ENCODE peak calls at places on chromosomes 5 and 9, in five cellular contexts. One of them, this sample, is unnamed.

GRCh38 chr9:91159664-91160121 is 202.0 kb downstream of the AUH start:
- DNase-seq in sigmoid colon: peak; percentile 82
- DNase-seq in BJ: no peak
- DNase-seq in heart left ventricle: peak; percentile 64
- DNase-seq in brain microvascular endothelial cell: no peak
- DNase-seq in this sample: no peak

GRCh38 chr9:125428060-125428481 is 166.4 kb downstream of the GAPVD1 start:
- DNase-seq in brain microvascular endothelial cell: no peak
- DNase-seq in heart left ventricle: no peak
- DNase-seq in BJ: no peak
- DNase-seq in sigmoid colon: no peak
- DNase-seq in this sample: peak; percentile 79

GRCh38 chr9:89363311-89363670 is 45.0 kb downstream of the SECISBP2 start:
- DNase-seq in BJ: no peak
- DNase-seq in heart left ventricle: peak; percentile 11
- DNase-seq in sigmoid colon: no peak
- DNase-seq in brain microvascular endothelial cell: no peak
- DNase-seq in this sample: no peak

GRCh38 chr5:171433952-171434676 is 14.7 kb downstream of the FGF18 start:
- DNase-seq in BJ: no peak
- DNase-seq in heart left ventricle: no peak
- DNase-seq in sigmoid colon: no peak
- DNase-seq in brain microvascular endothelial cell: no peak
- DNase-seq in this sample: no peak

GRCh38 chr5:89313804-89314588 is 431.0 kb upstream of the MEF2C start:
- DNase-seq in heart left ventricle: no peak
- DNase-seq in sigmoid colon: no peak
- DNase-seq in BJ: peak; percentile 55
- DNase-seq in brain microvascular endothelial cell: peak; percentile 93
- DNase-seq in this sample: no peak

GRCh38 chr9:132472199-132472598 is 62.2 kb downstream of the CFAP77 start:
- DNase-seq in sigmoid colon: no peak
- DNase-seq in heart left ventricle: no peak
- DNase-seq in BJ: no peak
- DNase-seq in brain microvascular endothelial cell: no peak
- DNase-seq in this sample: no peak

GRCh38 chr5:113510836-113511451 is 2.5 kb upstream of the YTHDC2 start:
- DNase-seq in BJ: no peak
- DNase-seq in brain microvascular endothelial cell: no peak
- DNase-seq in sigmoid colon: no peak
- DNase-seq in heart left ventricle: no peak
- DNase-seq in this sample: no peak

GRCh38 chr9:125190371-125190801 is 783 bp upstream of the PPP6C start:
- DNase-seq in BJ: no peak
- DNase-seq in heart left ventricle: no peak
- DNase-seq in sigmoid colon: no peak
- DNase-seq in brain microvascular endothelial cell: no peak
- DNase-seq in this sample: no peak

GRCh38 chr9:4792054-4792571 is 631 bp upstream of the RCL1 start:
- DNase-seq in BJ: no peak
- DNase-seq in heart left ventricle: no peak
- DNase-seq in sigmoid colon: no peak
- DNase-seq in brain microvascular endothelial cell: no peak
- DNase-seq in this sample: no peak

GRCh38 chr5:167587768-167588167 is 703.7 kb upstream of the WWC1 start:
- DNase-seq in sigmoid colon: no peak
- DNase-seq in heart left ventricle: no peak
- DNase-seq in brain microvascular endothelial cell: peak; percentile 42
- DNase-seq in BJ: no peak
- DNase-seq in this sample: peak; percentile 60

GRCh38 chr5:111231053-111231586 is 6.9 kb downstream of the CAMK4 start:
- DNase-seq in brain microvascular endothelial cell: no peak
- DNase-seq in sigmoid colon: no peak
- DNase-seq in BJ: no peak
- DNase-seq in heart left ventricle: no peak
- DNase-seq in this sample: no peak

GRCh38 chr5:53262348-53262970 is 152.9 kb upstream of the MOCS2 start:
- DNase-seq in sigmoid colon: no peak
- DNase-seq in BJ: no peak
- DNase-seq in brain microvascular endothelial cell: peak; percentile 63
- DNase-seq in heart left ventricle: no peak
- DNase-seq in this sample: no peak

GRCh38 chr9:20659474-20659962 is 24.5 kb upstream of the FOCAD start:
- DNase-seq in brain microvascular endothelial cell: no peak
- DNase-seq in heart left ventricle: no peak
- DNase-seq in sigmoid colon: no peak
- DNase-seq in BJ: no peak
- DNase-seq in this sample: no peak

GRCh38 chr9:15936316-15936869 is 383.6 kb downstream of the CCDC171 start:
- DNase-seq in heart left ventricle: peak; percentile 29
- DNase-seq in brain microvascular endothelial cell: peak; percentile 47
- DNase-seq in BJ: peak; percentile 65
- DNase-seq in sigmoid colon: no peak
- DNase-seq in this sample: no peak

GRCh38 chr9:97487107-97487506 is 14.4 kb upstream of the TMOD1 start:
- DNase-seq in brain microvascular endothelial cell: no peak
- DNase-seq in heart left ventricle: no peak
- DNase-seq in sigmoid colon: no peak
- DNase-seq in BJ: no peak
- DNase-seq in this sample: no peak

GRCh38 chr9:124511426-124511840 is 4.2 kb upstream of the NR5A1 start:
- DNase-seq in sigmoid colon: no peak
- DNase-seq in heart left ventricle: no peak
- DNase-seq in brain microvascular endothelial cell: no peak
- DNase-seq in BJ: no peak
- DNase-seq in this sample: peak; percentile 62

GRCh38 chr5:177454397-177455035 is 7.9 kb downstream of the PRR7 start:
- DNase-seq in sigmoid colon: peak; percentile 95
- DNase-seq in BJ: no peak
- DNase-seq in heart left ventricle: peak; percentile 92
- DNase-seq in brain microvascular endothelial cell: peak; percentile 85
- DNase-seq in this sample: peak; percentile 83

GRCh38 chr5:1905108-1905507 is 22.4 kb upstream of the IRX4 start:
- DNase-seq in sigmoid colon: no peak
- DNase-seq in heart left ventricle: no peak
- DNase-seq in brain microvascular endothelial cell: no peak
- DNase-seq in BJ: no peak
- DNase-seq in this sample: no peak

GRCh38 chr5:109486200-109486804 is 76.5 kb upstream of the PJA2 start:
- DNase-seq in heart left ventricle: peak; percentile 24
- DNase-seq in brain microvascular endothelial cell: no peak
- DNase-seq in sigmoid colon: no peak
- DNase-seq in BJ: no peak
- DNase-seq in this sample: no peak

GRCh38 chr5:141094481-141095262 is at the start of gene PCDHB2:
- DNase-seq in brain microvascular endothelial cell: no peak
- DNase-seq in heart left ventricle: no peak
- DNase-seq in sigmoid colon: no peak
- DNase-seq in BJ: no peak
- DNase-seq in this sample: peak; percentile 83

GRCh38 chr5:146076028-146076427 is 29.3 kb downstream of the PLAC8L1 start:
- DNase-seq in BJ: no peak
- DNase-seq in heart left ventricle: no peak
- DNase-seq in sigmoid colon: no peak
- DNase-seq in brain microvascular endothelial cell: no peak
- DNase-seq in this sample: no peak

GRCh38 chr5:6644841-6645240 is 11.6 kb downstream of the SRD5A1 start:
- DNase-seq in BJ: no peak
- DNase-seq in brain microvascular endothelial cell: no peak
- DNase-seq in sigmoid colon: no peak
- DNase-seq in heart left ventricle: no peak
- DNase-seq in this sample: no peak

GRCh38 chr9:120878188-120879130 is 1.5 kb upstream of the PHF19 start:
- DNase-seq in sigmoid colon: no peak
- DNase-seq in brain microvascular endothelial cell: no peak
- DNase-seq in BJ: no peak
- DNase-seq in heart left ventricle: no peak
- DNase-seq in this sample: peak; percentile 66

GRCh38 chr5:149186506-149186905 is 45.2 kb downstream of the ABLIM3 start:
- DNase-seq in sigmoid colon: no peak
- DNase-seq in heart left ventricle: no peak
- DNase-seq in BJ: no peak
- DNase-seq in brain microvascular endothelial cell: no peak
- DNase-seq in this sample: no peak

GRCh38 chr5:132263548-132264261 is 6.2 kb downstream of the PDLIM4 start:
- DNase-seq in sigmoid colon: peak; percentile 85
- DNase-seq in BJ: peak; percentile 63
- DNase-seq in brain microvascular endothelial cell: peak; percentile 83
- DNase-seq in heart left ventricle: peak; percentile 21
- DNase-seq in this sample: peak; percentile 6

GRCh38 chr9:7780261-7780988 is 19.2 kb downstream of the DMAC1 start:
- DNase-seq in BJ: no peak
- DNase-seq in heart left ventricle: no peak
- DNase-seq in brain microvascular endothelial cell: peak; percentile 76
- DNase-seq in sigmoid colon: no peak
- DNase-seq in this sample: peak; percentile 62

GRCh38 chr5:173679909-173680626 is 63.6 kb upstream of the BOD1 start:
- DNase-seq in BJ: no peak
- DNase-seq in brain microvascular endothelial cell: no peak
- DNase-seq in sigmoid colon: peak; percentile 5
- DNase-seq in heart left ventricle: no peak
- DNase-seq in this sample: no peak

GRCh38 chr5:172571413-172571812 is 69.7 kb upstream of the NEURL1B start:
- DNase-seq in sigmoid colon: no peak
- DNase-seq in brain microvascular endothelial cell: no peak
- DNase-seq in heart left ventricle: no peak
- DNase-seq in BJ: no peak
- DNase-seq in this sample: no peak

GRCh38 chr9:19184144-19184917 is 46.2 kb upstream of the DENND4C start:
- DNase-seq in brain microvascular endothelial cell: peak; percentile 91
- DNase-seq in heart left ventricle: peak; percentile 74
- DNase-seq in BJ: peak; percentile 77
- DNase-seq in sigmoid colon: peak; percentile 95
- DNase-seq in this sample: no peak
- H3K4me3 ChIP-seq in brain microvascular endothelial cell: no peak overlapping the region
- H3K4me3 ChIP-seq in heart left ventricle: no peak overlapping the region
- H3K4me3 ChIP-seq in BJ: no peak overlapping the region
- H3K4me3 ChIP-seq in sigmoid colon: no peak overlapping the region
- H3K4me3 ChIP-seq in this sample: no peak overlapping the region

DNA sequence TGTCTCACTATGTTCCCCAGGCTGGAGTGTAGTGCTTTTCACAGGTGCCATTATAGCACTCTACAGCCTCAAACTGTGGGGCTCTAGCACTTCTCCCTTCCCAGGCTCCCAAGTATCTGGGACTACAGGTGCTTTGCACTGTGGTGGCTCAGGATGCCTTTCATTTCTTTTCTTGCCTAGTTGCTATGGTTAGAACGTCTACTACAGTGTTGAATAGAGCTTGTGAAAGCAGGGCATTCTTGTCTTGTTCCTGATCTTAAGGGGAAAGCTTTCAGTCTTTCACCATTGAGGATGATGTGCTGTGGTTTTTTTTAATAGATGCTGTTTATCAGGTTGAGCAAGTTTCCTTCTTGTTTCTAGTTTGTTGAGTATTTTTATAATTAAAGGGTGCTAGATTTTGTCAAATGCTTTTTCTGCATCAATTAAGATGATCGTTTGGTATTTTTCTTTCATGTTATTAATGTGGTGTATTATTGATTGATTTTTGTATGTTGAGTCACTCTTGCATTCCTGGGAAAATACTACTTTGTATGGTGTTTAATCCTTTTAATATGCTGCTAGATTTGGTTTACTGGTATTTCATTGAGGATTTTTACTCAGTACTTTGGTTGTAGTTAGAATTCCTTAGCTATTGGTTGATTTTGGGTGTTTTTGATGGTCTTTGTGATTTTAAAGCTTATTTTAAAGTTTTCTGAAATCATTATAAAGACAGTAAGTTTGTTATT is 35.6 kb downstream of the GPBP1 start:
- DNase-seq in BJ: no peak
- DNase-seq in sigmoid colon: no peak
- DNase-seq in brain microvascular endothelial cell: no peak
- DNase-seq in heart left ventricle: no peak
- DNase-seq in this sample: no peak
- TF ChIP-seq CTCF in BJ: no peak
- TF ChIP-seq CTCF in sigmoid colon: no peak
- TF ChIP-seq CTCF in brain microvascular endothelial cell: no peak
- TF ChIP-seq CTCF in heart left ventricle: no peak
- TF ChIP-seq CTCF in this sample: no peak

GRCh38 chr9:137117269-137117731 is 2.8 kb upstream of the DPP7 start:
- DNase-seq in BJ: no peak
- DNase-seq in sigmoid colon: no peak
- DNase-seq in heart left ventricle: no peak
- DNase-seq in brain microvascular endothelial cell: no peak
- DNase-seq in this sample: no peak
- H3K27me3 ChIP-seq in BJ: no peaks in the 10 kb centered on the region
- H3K27me3 ChIP-seq in sigmoid colon: no peaks in the 10 kb centered on the region
- H3K27me3 ChIP-seq in heart left ventricle: no peaks in the 10 kb centered on the region
- H3K27me3 ChIP-seq in brain microvascular endothelial cell: no peaks in the 10 kb centered on the region
- H3K27me3 ChIP-seq in this sample: no peaks in the 10 kb centered on the region

GRCh38 chr9:77841739-77842386 is 189.7 kb downstream of the GNAQ start:
- DNase-seq in heart left ventricle: no peak
- DNase-seq in brain microvascular endothelial cell: no peak
- DNase-seq in BJ: no peak
- DNase-seq in sigmoid colon: no peak
- DNase-seq in this sample: no peak

GRCh38 chr9:77843088-77843985 is 188.3 kb downstream of the GNAQ start:
- DNase-seq in brain microvascular endothelial cell: no peak
- DNase-seq in sigmoid colon: no peak
- DNase-seq in heart left ventricle: no peak
- DNase-seq in BJ: no peak
- DNase-seq in this sample: peak; percentile 30

GRCh38 chr9:77834898-77835505 is 186.9 kb upstream of the GNA14 start:
- DNase-seq in sigmoid colon: no peak
- DNase-seq in brain microvascular endothelial cell: no peak
- DNase-seq in heart left ventricle: no peak
- DNase-seq in BJ: no peak
- DNase-seq in this sample: no peak

GRCh38 chr9:77839459-77840140 is 191.5 kb upstream of the GNA14 start:
- DNase-seq in BJ: no peak
- DNase-seq in sigmoid colon: no peak
- DNase-seq in brain microvascular endothelial cell: peak; percentile 54
- DNase-seq in heart left ventricle: no peak
- DNase-seq in this sample: no peak

DNA sequence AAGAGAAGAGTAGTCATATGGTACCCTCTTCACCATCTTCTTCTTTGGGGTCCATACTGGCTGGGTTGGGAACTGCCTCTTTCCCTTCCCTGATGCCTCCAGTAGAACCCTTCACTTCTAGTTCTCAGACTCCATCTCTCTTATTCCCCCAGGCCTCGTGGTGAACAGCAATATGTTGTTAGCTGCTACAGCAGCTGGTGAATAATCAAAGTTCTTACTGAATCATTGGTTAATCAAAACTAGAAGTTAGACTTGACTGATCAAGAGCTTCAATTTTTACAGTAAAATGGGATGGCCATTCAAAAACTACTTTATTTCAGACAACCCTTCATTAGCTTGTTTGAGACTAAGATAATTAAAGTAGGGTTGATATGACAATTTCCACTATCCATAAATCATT is 190.9 kb upstream of the GNA14 start:
- DNase-seq in brain microvascular endothelial cell: no peak
- DNase-seq in sigmoid colon: no peak
- DNase-seq in heart left ventricle: no peak
- DNase-seq in BJ: no peak
- DNase-seq in this sample: no peak
- H3K4me3 ChIP-seq in brain microvascular endothelial cell: no peak overlapping the region
- H3K4me3 ChIP-seq in sigmoid colon: no peak overlapping the region
- H3K4me3 ChIP-seq in heart left ventricle: no peak overlapping the region
- H3K4me3 ChIP-seq in BJ: no peak overlapping the region
- H3K4me3 ChIP-seq in this sample: no peak overlapping the region

This sample was measured in WERI-Rb-1.